ENCODE peak calls at places on chromosome 3, in nine cellular contexts. L, K, B, X, Q, F, U, D and S are unnamed samples.

GRCh38 chr3:51355891-51356578 is 29.1 kb upstream of the MANF start:
- DNase-seq in L (no peak), K (no peak), B (peak; percentile 81), X (no peak), Q (no peak), F (no peak), U (no peak), D (no peak), S (no peak)

GRCh38 chr3:184284696-184285095 is 8.9 kb downstream of the ECE2 start:
- DNase-seq in L (no peak), K (peak; percentile 82), B (peak; percentile 67), X (no peak), Q (peak; percentile 65), F (no peak), U (peak; percentile 95), D (no peak), S (peak; percentile 48)

GRCh38 chr3:161081675-161082462 is 23.3 kb downstream of the B3GALNT1 start:
- DNase-seq in L (peak; percentile 42), K (no peak), B (no peak), X (no peak), Q (no peak), F (no peak), U (no peak), D (no peak), S (no peak)

GRCh38 chr3:48739955-48740823 is 23.2 kb upstream of the IP6K2 start:
- DNase-seq in L (peak; percentile 94), K (peak; percentile 63), B (no peak), X (peak; percentile 27), Q (peak; percentile 63), F (peak; percentile 91), U (peak; percentile 94), D (no peak), S (no peak)

GRCh38 chr3:62798000-62798399 is 77.2 kb downstream of the CADPS start:
- DNase-seq in L (no peak), K (no peak), B (no peak), X (no peak), Q (no peak), F (no peak), U (no peak), D (no peak), S (peak; percentile 3)

GRCh38 chr3:171415070-171415469 is 45.1 kb downstream of the TNIK start:
- DNase-seq in L (no peak), K (no peak), B (no peak), X (no peak), Q (peak; percentile 29), F (no peak), U (peak; percentile 31), D (no peak), S (peak; percentile 44)

GRCh38 chr3:19539488-19540395 is 391.4 kb downstream of the KCNH8 start:
- DNase-seq in L (no peak), K (no peak), B (no peak), X (no peak), Q (no peak), F (no peak), U (no peak), D (no peak), S (no peak)

GRCh38 chr3:180478695-180479094 is 123.3 kb upstream of the TTC14 start:
- DNase-seq in L (no peak), K (no peak), B (no peak), X (no peak), Q (no peak), F (no peak), U (peak; percentile 5), D (no peak), S (no peak)

GRCh38 chr3:136559896-136560295 is 192.3 kb downstream of the STAG1 start:
- DNase-seq in L (no peak), K (peak; percentile 41), B (peak; percentile 44), X (no peak), Q (no peak), F (no peak), U (peak; percentile 54), D (no peak), S (peak; percentile 20)

DNA sequence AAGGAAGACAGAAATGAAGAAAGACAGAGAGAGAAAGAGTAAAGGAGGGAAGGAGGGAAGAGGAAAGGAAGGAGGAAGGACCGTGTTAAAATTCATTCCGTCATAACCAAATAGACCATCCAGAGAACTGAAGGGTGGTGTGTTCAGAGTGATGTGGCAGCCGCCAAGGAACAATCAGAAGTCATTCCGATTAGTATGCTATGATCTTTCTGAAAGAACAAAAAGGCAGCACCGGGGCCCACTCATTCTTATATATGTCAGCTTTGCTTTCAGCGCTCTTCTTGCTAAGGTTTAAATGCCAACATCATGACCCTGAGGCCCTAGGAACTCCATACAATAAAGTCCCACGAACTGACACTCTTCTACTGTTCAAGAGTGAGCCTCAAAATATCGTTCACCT is 78.5 kb downstream of the CD47 start:
- DNase-seq in L (no peak), K (no peak), B (no peak), X (no peak), Q (no peak), F (no peak), U (no peak), D (no peak), S (no peak)
- H3K4me3 ChIP-seq in L (no peak overlapping the region), K (no peak overlapping the region), B (no peak overlapping the region), X (no peak overlapping the region), Q (no peak overlapping the region), F (no peak overlapping the region), U (no peak overlapping the region), D (no peak overlapping the region), S (no peak overlapping the region)

GRCh38 chr3:189272500-189273119 is 100.8 kb downstream of the TPRG1 start:
- DNase-seq in L (no peak), K (peak; percentile 88), B (no peak), X (no peak), Q (no peak), F (no peak), U (peak; percentile 75), D (no peak), S (no peak)
- TF ChIP-seq CTCF in L (no peak), K (peak; percentile 77), B (peak; percentile 61), X (peak; percentile 57), Q (peak; percentile 34), F (no peak), U (peak; percentile 82), D (peak; percentile 35), S (peak; percentile 51)

GRCh38 chr3:39180546-39181346 is 11.6 kb downstream of the XIRP1 start:
- DNase-seq in L (peak; percentile 94), K (peak; percentile 74), B (peak; percentile 75), X (peak; percentile 85), Q (peak; percentile 87), F (peak; percentile 97), U (peak; percentile 94), D (no peak), S (no peak)

GRCh38 chr3:39177708-39178332 is 14.6 kb downstream of the XIRP1 start:
- DNase-seq in L (peak; percentile 89), K (peak; percentile 82), B (peak; percentile 67), X (peak; percentile 46), Q (peak; percentile 96), F (peak; percentile 96), U (peak; percentile 91), D (peak; percentile 86), S (peak; percentile 87)

GRCh38 chr3:39181408-39182335 is 10.7 kb downstream of the XIRP1 start:
- DNase-seq in L (no peak), K (no peak), B (no peak), X (no peak), Q (no peak), F (no peak), U (no peak), D (no peak), S (no peak)

GRCh38 chr3:39178553-39178952 is 13.8 kb downstream of the XIRP1 start:
- DNase-seq in L (no peak), K (no peak), B (no peak), X (no peak), Q (peak; percentile 46), F (no peak), U (no peak), D (no peak), S (no peak)

DNA sequence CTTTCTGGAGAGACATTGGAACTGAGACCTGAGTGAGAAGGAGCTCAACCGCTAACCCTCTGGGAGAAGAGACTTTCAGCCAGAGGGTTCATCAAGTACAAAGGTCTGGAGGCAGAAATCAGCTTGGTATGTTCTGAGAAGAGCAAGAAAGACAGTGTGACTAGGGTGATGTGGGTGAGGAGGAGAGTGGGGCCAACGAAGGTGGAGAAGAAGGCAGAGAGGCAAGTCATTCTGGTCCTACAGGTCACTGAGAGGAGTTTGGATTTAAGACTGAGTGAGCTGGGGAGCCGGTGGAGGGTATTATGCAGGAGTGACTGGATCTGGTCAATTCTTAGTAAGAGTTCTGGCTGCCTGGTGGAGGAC is 12.2 kb downstream of the XIRP1 start:
- DNase-seq in L (no peak), K (no peak), B (no peak), X (no peak), Q (no peak), F (no peak), U (no peak), D (no peak), S (no peak)
- H3K4me3 ChIP-seq in L (peak overlapping the region; percentile 61), K (peak overlapping the region; percentile 37), B (peak overlapping the region; percentile 57), X (peak overlapping the region; percentile 44), Q (peak overlapping the region; percentile 38), F (peak overlapping the region; percentile 34), U (peak overlapping the region; percentile 57), D (peak overlapping the region; percentile 55), S (peak overlapping the region; percentile 53)

DNA sequence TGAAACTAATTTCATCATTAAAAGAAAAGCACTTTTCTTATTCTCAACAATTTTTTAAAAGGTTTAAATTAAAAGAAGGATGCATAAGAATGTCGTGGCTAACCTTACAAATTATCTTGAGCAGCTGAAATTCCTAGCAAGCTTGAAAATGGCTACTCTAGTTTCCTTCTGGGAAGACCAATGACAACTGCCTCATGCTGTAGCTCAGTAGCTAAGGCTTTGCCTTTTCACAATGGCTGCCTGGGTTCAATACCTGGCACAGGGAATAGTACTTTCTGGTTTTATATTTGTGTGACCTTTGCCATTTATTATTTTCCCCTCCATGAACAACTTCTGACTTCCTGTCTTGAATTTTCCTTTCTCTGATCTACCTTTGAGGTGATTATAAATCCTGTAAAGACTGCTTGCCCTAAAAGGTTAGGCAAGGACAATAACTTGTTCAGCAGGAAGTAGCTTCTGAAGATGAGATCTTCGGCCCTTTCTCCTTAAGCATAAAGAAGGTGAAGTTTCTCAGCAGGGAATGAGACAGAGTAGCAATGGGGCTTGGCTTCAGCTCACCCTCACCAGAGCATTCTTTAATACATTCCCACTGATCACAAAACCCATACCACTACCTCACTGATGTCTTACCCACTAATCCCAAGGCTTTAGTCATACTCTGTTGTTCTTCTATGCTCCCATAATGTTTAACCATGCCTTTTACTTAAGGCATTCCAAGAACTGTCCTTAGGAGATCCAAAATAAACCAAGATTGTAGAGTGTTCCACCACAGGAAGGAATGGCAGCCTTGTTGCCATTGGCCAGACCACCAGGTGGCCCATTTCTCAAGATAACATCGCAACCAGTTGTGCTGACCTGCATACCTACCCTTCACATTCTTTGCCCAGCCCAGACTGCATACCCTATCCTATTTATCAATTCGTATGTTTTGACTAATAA is 276.8 kb downstream of the ULK4 start:
- DNase-seq in L (no peak), K (no peak), B (no peak), X (no peak), Q (peak; percentile 75), F (no peak), U (no peak), D (no peak), S (no peak)
- TF ChIP-seq CTCF in L (no peak), K (no peak), B (no peak), X (no peak), Q (no peak), F (no peak), U (no peak), D (no peak), S (no peak)